ENCODE peak calls at places on chromosomes 3 and 15, in seven cellular contexts. D is epithelial cell of esophagus, R is astrocyte of the spinal cord, I is upper lobe of right lung, S is transverse colon, K is IMR-90, P is bronchial epithelial cell. Z is an unnamed sample.
A peak's percentile ranks its signal among the peaks of the same experiment; 100 is the strongest.

GRCh38 chr15:69808756-69809155 is 289.0 kb downstream of the TLE3 start:
- DNase-seq in P (no peak), R (no peak), D (no peak), I (no peak), K (peak; percentile 48), S (no peak), Z (no peak)

GRCh38 chr3:177934001-177934891 is 602.0 kb upstream of the KCNMB2 start:
- DNase-seq in I (no peak), S (no peak), R (peak; percentile 16), P (no peak), D (no peak), K (peak; percentile 60), Z (peak; percentile 71)

GRCh38 chr3:184778426-184779332 is 33.3 kb upstream of the VPS8 start:
- DNase-seq in D (no peak), S (no peak), R (no peak), K (no peak), P (no peak), I (peak; percentile 46), Z (no peak)

GRCh38 chr3:128804017-128804816 is 75.2 kb upstream of the ACAD9 start:
- DNase-seq in S (no peak), K (peak; percentile 60), D (no peak), P (no peak), I (no peak), R (peak; percentile 53), Z (peak; percentile 51)

GRCh38 chr15:54197995-54198394 is 219.8 kb downstream of the UNC13C start:
- DNase-seq in K (no peak), D (peak; percentile 1), P (no peak), I (no peak), R (no peak), S (no peak), Z (no peak)

GRCh38 chr3:54967586-54968244 is 39.9 kb upstream of the LRTM1 start:
- DNase-seq in S (no peak), R (peak; percentile 83), P (peak; percentile 64), D (peak; percentile 25), I (no peak), K (peak; percentile 90), Z (peak; percentile 72)

GRCh38 chr15:67304778-67305177 is 50.2 kb downstream of the IQCH start:
- DNase-seq in S (no peak), K (no peak), D (no peak), P (no peak), I (no peak), R (no peak), Z (no peak)

GRCh38 chr15:52746162-52746721 is 43.9 kb downstream of the ONECUT1 start:
- DNase-seq in I (no peak), P (no peak), K (no peak), D (no peak), R (no peak), S (no peak), Z (no peak)

GRCh38 chr3:31858439-31858838 is 122.6 kb downstream of the OSBPL10 start:
- DNase-seq in P (no peak), S (no peak), R (no peak), I (no peak), D (no peak), K (no peak), Z (peak; percentile 7)

GRCh38 chr3:21405671-21406667 is 345.0 kb downstream of the ZNF385D start:
- DNase-seq in I (peak; percentile 53), P (no peak), K (no peak), R (no peak), D (no peak), S (no peak), Z (no peak)

GRCh38 chr3:76097588-76097975 is 312.2 kb upstream of the ZNF717 start:
- DNase-seq in R (no peak), P (no peak), I (no peak), S (no peak), D (no peak), K (peak; percentile 6), Z (no peak)

GRCh38 chr3:32138545-32139104 is 32.2 kb downstream of the GPD1L start:
- DNase-seq in I (no peak), P (peak; percentile 36), D (peak; percentile 27), K (peak; percentile 50), R (no peak), S (no peak), Z (no peak)

GRCh38 chr3:39809181-39809994 is at the start of gene MYRIP:
- DNase-seq in D (peak; percentile 44), S (peak; percentile 81), P (no peak), K (no peak), I (peak; percentile 91), R (no peak), Z (no peak)

GRCh38 chr3:42490243-42490642 is 12.2 kb upstream of the VIPR1 start:
- DNase-seq in P (peak; percentile 90), R (peak; percentile 49), I (peak; percentile 87), K (no peak), S (peak; percentile 65), D (peak; percentile 94), Z (no peak)

GRCh38 chr3:126259411-126260391 is 79.3 kb upstream of the ALDH1L1 start:
- DNase-seq in P (peak; percentile 25), S (peak; percentile 46), R (peak; percentile 22), I (peak; percentile 85), K (peak; percentile 10), D (peak; percentile 48), Z (peak; percentile 35)

GRCh38 chr3:164360738-164361376 is 717.4 kb downstream of the SI start:
- DNase-seq in R (no peak), P (no peak), I (no peak), D (no peak), S (no peak), K (no peak), Z (no peak)

GRCh38 chr3:129003578-129004112 is 2.5 kb downstream of the EFCC1 start:
- DNase-seq in K (no peak), R (no peak), P (peak; percentile 36), D (peak; percentile 83), S (peak; percentile 75), I (peak; percentile 86), Z (no peak)

GRCh38 chr15:90519688-90520087 is 10.0 kb upstream of the CRTC3 start:
- DNase-seq in I (no peak), D (peak; percentile 30), R (peak; percentile 61), S (no peak), P (peak; percentile 59), K (peak; percentile 84), Z (peak; percentile 57)

GRCh38 chr3:170494766-170495165 is 76.1 kb downstream of the CLDN11 start:
- DNase-seq in K (peak; percentile 79), I (no peak), S (no peak), D (no peak), R (no peak), P (no peak), Z (peak; percentile 81)

GRCh38 chr3:189995129-189995528 is 125.6 kb downstream of the P3H2 start:
- DNase-seq in D (no peak), I (no peak), S (no peak), R (peak; percentile 90), K (peak; percentile 42), P (no peak), Z (no peak)

GRCh38 chr3:10551821-10552630 is 46.6 kb upstream of the ATP2B2 start:
- DNase-seq in P (peak; percentile 52), R (peak; percentile 51), S (peak; percentile 12), K (peak; percentile 19), I (peak; percentile 85), D (peak; percentile 75), Z (peak; percentile 30)

GRCh38 chr3:29050155-29050554 is 230.7 kb upstream of the RBMS3 start:
- DNase-seq in K (no peak), S (no peak), P (peak; percentile 36), I (no peak), R (no peak), D (no peak), Z (no peak)
- TF ChIP-seq CTCF in K (no peak), S (no peak), P (no peak), I (no peak), R (no peak), D (no peak), Z (no peak)

DNA sequence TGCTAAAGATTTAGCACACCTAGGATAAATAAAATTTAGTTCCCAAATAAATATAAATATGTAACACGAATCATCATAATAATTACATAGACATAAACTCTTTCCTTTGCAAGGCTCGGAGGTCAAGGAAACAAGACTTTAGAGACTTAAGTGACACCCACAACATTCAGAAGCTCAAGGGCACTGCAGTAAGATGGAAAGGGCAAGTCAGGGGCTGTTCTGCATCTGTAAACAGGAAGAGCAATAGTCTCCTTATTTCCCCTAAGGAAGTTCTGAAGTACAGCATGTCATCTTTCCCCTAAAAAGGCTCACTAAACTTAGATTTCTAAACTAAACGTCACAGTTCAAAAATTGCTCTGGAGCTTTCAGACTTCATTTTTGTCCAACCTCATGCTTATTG is 26.9 kb upstream of the KBTBD8 start:
- DNase-seq in R (no peak), I (no peak), D (no peak), K (no peak), S (no peak), P (no peak), Z (no peak)
- H3K4me3 ChIP-seq in R (no peak overlapping the region), I (no peak overlapping the region), D (no peak overlapping the region), K (no peak overlapping the region), S (no peak overlapping the region), P (no peak overlapping the region), Z (no peak overlapping the region)

GRCh38 chr15:84598993-84599392 is 1.8 kb upstream of the ZSCAN2 start:
- DNase-seq in R (peak; percentile 56), S (peak; percentile 40), K (peak; percentile 66), I (no peak), D (peak; percentile 65), P (peak; percentile 48), Z (peak; percentile 74)
- TF ChIP-seq CTCF in R (peak; percentile 83), S (peak; percentile 59), K (peak; percentile 83), I (peak; percentile 66), D (peak; percentile 62), P (peak; percentile 60), Z (peak; percentile 82)

DNA sequence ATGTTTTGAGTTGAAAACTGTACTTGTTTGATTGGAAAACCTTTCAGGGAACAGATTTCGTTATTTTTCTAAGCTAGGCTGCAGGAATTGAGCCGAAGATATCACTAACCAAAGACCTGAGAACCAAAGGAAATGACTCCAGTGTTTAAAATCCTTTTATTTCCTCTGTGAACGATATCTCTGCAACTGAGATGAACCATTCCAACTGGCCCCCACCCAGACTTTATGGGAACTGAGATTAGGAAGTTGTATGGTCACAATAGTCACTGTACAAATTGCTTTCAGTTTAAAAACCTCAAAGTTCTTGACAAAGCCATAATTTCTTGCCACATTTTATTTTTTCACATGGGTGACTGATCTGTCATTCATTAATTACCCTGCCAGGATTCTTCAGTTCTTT is 232.4 kb downstream of the RBMS3 start:
- DNase-seq in P (no peak), D (peak; percentile 4), S (no peak), R (peak; percentile 18), K (peak; percentile 31), I (no peak), Z (no peak)
- H3K4me3 ChIP-seq in P (no peak overlapping the region), D (no peak overlapping the region), S (no peak overlapping the region), R (no peak overlapping the region), K (no peak overlapping the region), I (no peak overlapping the region), Z (no peak overlapping the region)

DNA sequence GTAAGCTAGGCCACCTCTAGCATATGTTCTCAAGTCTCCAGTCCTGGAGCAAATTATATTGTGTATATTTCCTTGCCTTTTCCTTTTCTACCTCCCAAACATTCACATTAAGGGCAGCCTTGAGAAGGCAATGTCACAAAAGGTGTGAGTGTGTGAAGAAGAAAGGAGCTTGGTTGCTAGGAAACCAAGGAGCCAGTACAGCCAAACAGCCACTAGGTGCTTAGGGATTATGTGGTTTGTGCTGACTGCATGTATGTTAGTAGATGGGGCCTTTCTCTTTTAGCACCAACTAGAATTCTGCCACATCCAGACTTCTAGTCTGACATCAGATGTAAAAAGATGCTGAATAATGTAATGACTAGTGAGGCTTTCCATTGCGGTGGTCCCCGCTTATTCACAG is 118.8 kb upstream of the DAZL start:
- DNase-seq in K (peak; percentile 11), R (peak; percentile 53), D (peak; percentile 48), S (no peak), P (peak; percentile 44), I (no peak), Z (peak; percentile 60)
- TF ChIP-seq CTCF in K (no peak), R (peak; percentile 35), D (no peak), S (no peak), P (peak; percentile 36), I (no peak), Z (peak; percentile 46)